ENCODE peak calls at places on chromosomes 6 and 20, in five cellular contexts. M, Z, E, G and D are unnamed samples.

GRCh38 chr20:61805781-61806180 is 259.9 kb downstream of the TAF4 start:
- DNase-seq in M (no peak), Z (no peak), E (no peak), G (no peak), D (no peak)

GRCh38 chr20:63696311-63696627 is 183 bp upstream of the TNFRSF6B start:
- DNase-seq in M (no peak), Z (peak; percentile 66), E (no peak), G (no peak), D (no peak)

GRCh38 chr6:82057846-82058554 is 189.5 kb downstream of the IBTK start:
- DNase-seq in M (no peak), Z (no peak), E (no peak), G (no peak), D (no peak)

GRCh38 chr6:143731789-143732188 is 54.0 kb downstream of the PHACTR2 start:
- DNase-seq in M (no peak), Z (no peak), E (no peak), G (no peak), D (no peak)

GRCh38 chr6:14396826-14397517 is 279.4 kb downstream of the CD83 start:
- DNase-seq in M (peak; percentile 27), Z (no peak), E (peak; percentile 91), G (no peak), D (no peak)

GRCh38 chr6:83371428-83371827 is 59.4 kb downstream of the ME1 start:
- DNase-seq in M (no peak), Z (no peak), E (no peak), G (no peak), D (no peak)

GRCh38 chr6:113723182-113723581 is 134.0 kb upstream of the MARCKS start:
- DNase-seq in M (no peak), Z (no peak), E (no peak), G (no peak), D (no peak)

GRCh38 chr6:67112120-67112519 is 1405.1 kb upstream of the EYS start:
- DNase-seq in M (no peak), Z (no peak), E (no peak), G (no peak), D (no peak)

DNA sequence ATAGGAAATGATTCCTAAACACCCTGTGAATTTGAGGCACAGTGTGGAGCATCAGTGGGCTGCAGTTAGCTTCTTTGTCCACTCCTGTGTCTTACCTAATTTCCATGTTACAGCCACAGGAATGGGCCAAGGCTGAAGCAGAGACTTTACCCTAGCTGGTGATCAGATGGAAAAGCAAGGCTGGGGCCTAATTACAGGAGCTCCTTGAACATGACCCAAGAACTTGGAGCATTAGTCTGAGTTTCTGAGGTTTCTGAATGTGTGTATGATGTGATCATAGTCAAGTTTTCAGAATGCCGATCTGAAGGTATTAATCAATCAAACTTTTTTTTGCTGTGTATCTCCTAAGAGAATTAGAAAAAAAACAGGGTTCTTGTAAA is 18.0 kb downstream of the HECA start:
- DNase-seq in M (no peak), Z (no peak), E (no peak), G (no peak), D (no peak)
- H3K4me3 ChIP-seq in M (no peak overlapping the region), Z (no peak overlapping the region), E (no peak overlapping the region), G (no peak overlapping the region), D (no peak overlapping the region)

GRCh38 chr6:17280552-17281090 is 540 bp upstream of the RBM24 start:
- DNase-seq in M (peak; percentile 30), Z (peak; percentile 77), E (peak; percentile 76), G (no peak), D (peak; percentile 44)

GRCh38 chr6:17283074-17283473 is 1.9 kb downstream of the RBM24 start:
- DNase-seq in M (no peak), Z (no peak), E (no peak), G (no peak), D (no peak)

GRCh38 chr6:17281497-17282481 is 628 bp downstream of the RBM24 start:
- DNase-seq in M (no peak), Z (peak; percentile 68), E (peak; percentile 73), G (no peak), D (peak; percentile 33)

GRCh38 chr6:17280138-17280537 is 1.0 kb upstream of the RBM24 start:
- DNase-seq in M (no peak), Z (no peak), E (no peak), G (no peak), D (no peak)

DNA sequence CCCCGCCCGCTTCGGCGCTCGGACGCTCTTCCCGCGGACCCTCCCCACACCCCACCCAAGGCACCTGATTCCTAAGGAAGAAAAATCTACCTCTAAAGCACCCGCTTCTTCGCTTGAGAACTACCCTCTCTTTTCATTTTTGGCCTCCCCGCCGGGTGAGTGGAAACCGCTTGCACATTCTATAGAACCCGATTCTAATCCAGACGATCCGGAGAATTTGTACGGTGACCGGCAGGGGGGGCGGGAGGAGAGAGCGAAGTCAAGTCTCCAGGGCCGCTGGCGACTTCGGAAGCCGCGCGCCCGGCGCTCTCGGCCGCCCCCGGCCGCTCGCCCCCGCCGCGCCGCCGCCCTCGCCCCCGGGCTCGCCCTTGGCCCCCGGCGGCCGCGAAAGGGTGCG is at the start of gene RBM24:
- DNase-seq in M (peak; percentile 61), Z (peak; percentile 88), E (peak; percentile 82), G (no peak), D (peak; percentile 51)
- TF ChIP-seq CTCF in M (no peak), Z (peak; percentile 26), E (peak; percentile 21), G (peak; percentile 21), D (no peak)

GRCh38 chr20:57330998-57331397 is 1.4 kb downstream of the SPO11 start:
- DNase-seq in M (no peak), Z (no peak), E (no peak), G (no peak), D (no peak)
- TF ChIP-seq EP300 in M (no peak), Z (no peak), E (no peak), G (no peak), D (no peak)

GRCh38 chr20:1005452-1006027 is 3.4 kb upstream of the RSPO4 start:
- DNase-seq in M (no peak), Z (peak; percentile 24), E (peak; percentile 57), G (peak; percentile 59), D (no peak)

GRCh38 chr20:1003920-1004697 is 2.0 kb upstream of the RSPO4 start:
- DNase-seq in M (no peak), Z (peak; percentile 15), E (no peak), G (no peak), D (no peak)

GRCh38 chr20:1001116-1001515 is 995 bp downstream of the RSPO4 start:
- DNase-seq in M (no peak), Z (peak; percentile 21), E (no peak), G (no peak), D (no peak)

GRCh38 chr20:1001981-1002681 is at the start of gene RSPO4:
- DNase-seq in M (no peak), Z (peak; percentile 49), E (peak; percentile 66), G (no peak), D (no peak)

DNA sequence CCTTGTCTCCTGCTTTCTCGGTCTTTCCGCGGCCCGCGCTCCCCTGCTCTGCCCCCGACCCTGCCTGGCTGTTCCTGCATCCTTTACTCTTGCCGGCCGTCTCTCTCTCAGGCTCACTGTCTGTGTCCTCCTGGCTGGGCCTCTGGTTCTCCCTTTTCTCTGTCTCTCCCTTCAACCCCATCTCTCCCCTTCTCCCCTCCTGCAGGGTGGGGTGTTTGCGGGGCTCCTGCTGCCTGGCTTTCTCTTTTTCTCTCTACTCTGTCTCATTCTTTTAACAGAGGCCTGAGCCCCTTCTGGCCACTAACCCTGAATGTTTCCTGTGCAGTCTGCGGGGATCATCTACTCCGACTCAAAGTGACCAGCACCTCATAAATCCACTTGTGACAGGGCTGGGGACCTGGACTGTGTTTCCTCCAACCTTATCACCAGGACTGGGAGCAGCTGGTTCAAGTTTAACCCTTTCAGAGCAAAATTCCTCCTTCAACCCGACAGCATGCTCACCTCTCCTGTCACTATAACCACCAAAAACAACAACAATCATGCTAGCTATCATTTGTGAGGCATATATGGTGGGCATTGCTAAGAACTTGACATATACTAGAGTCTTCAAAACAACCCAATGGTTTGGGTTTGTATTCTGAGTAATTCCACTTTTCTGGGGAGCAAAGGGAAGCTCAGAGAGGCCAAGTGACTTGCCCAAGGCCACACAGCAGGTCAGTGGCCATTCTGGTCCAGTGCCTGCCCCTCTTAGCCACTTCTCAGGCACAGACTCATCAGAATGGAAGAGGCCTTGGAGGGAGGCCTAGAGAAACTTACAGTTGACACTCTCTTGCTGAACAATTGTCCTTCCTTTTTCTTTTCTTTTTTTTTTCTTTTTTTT is 811 bp upstream of the RSPO4 start:
- DNase-seq in M (no peak), Z (peak; percentile 13), E (no peak), G (no peak), D (no peak)
- H3K4me3 ChIP-seq in M (no peak overlapping the region), Z (no peak overlapping the region), E (peak overlapping the region; percentile 38), G (peak overlapping the region; percentile 32), D (no peak overlapping the region)

GRCh38 chr20:38073307-38074010 is 39.9 kb downstream of the RPRD1B start:
- DNase-seq in M (peak; percentile 28), Z (peak; percentile 92), E (peak; percentile 66), G (no peak), D (peak; percentile 55)
- TF ChIP-seq CTCF in M (peak; percentile 68), Z (peak; percentile 81), E (peak; percentile 78), G (peak; percentile 46), D (peak; percentile 71)